ENCODE peak calls at places on chromosomes 12 and 14, in seven cellular contexts. V is fibroblast of pulmonary artery, U is NCI-H748 treated with DMSO at 0.1 percent for 48 hours, Z is SW 1271, J is RPMI7951, B is mesothelial cell of epicardium, G is fibroblast of lung. D is an unnamed sample.

GRCh38 chr14:31992051-31992450 is 85.1 kb upstream of the ARHGAP5 start:
- DNase-seq in V (peak; percentile 89), G (peak; percentile 96), J (peak; percentile 55), U (no peak), B (no peak), Z (no peak), D (no peak)

GRCh38 chr12:104549820-104550480 is 93.2 kb downstream of the CHST11 start:
- DNase-seq in B (no peak), Z (no peak), U (no peak), J (peak; percentile 58), V (peak; percentile 39), G (peak; percentile 69), D (no peak)

GRCh38 chr12:13981296-13981962 is at the start of gene GRIN2B:
- DNase-seq in U (no peak), Z (no peak), V (no peak), G (no peak), J (no peak), B (peak; percentile 43), D (no peak)

GRCh38 chr14:68949236-68949965 is 29.7 kb downstream of the ACTN1 start:
- DNase-seq in U (no peak), Z (no peak), J (no peak), G (peak; percentile 55), B (no peak), V (no peak), D (peak; percentile 66)

GRCh38 chr14:76186318-76187027 is 34.8 kb downstream of the GPATCH2L start:
- DNase-seq in V (no peak), U (no peak), Z (no peak), G (no peak), J (no peak), B (no peak), D (peak; percentile 23)

GRCh38 chr14:104876251-104876699 is 11.2 kb downstream of the CEP170B start:
- DNase-seq in B (no peak), J (no peak), Z (no peak), U (no peak), V (peak; percentile 44), G (no peak), D (no peak)

GRCh38 chr12:2294651-2295475 is 242.1 kb downstream of the CACNA1C start:
- DNase-seq in Z (no peak), V (peak; percentile 44), J (peak; percentile 93), G (peak; percentile 57), B (no peak), U (no peak), D (no peak)

GRCh38 chr12:9751204-9752144 is 9.2 kb downstream of the CD69 start:
- DNase-seq in U (peak; percentile 3), J (peak; percentile 10), V (peak; percentile 35), B (no peak), Z (no peak), G (peak; percentile 15), D (peak; percentile 63)

GRCh38 chr14:39488600-39488999 is 56.4 kb upstream of the FBXO33 start:
- DNase-seq in B (no peak), U (peak; percentile 34), J (no peak), V (peak; percentile 42), Z (no peak), G (peak; percentile 13), D (no peak)

GRCh38 chr12:56644654-56645053 is 1.1 kb downstream of the ATP5F1B start:
- DNase-seq in G (no peak), U (no peak), Z (no peak), J (no peak), B (no peak), V (no peak), D (peak; percentile 24)

GRCh38 chr12:5432011-5432400 is at the start of gene NTF3:
- DNase-seq in U (peak; percentile 27), J (peak; percentile 67), B (peak; percentile 60), G (peak; percentile 43), V (peak; percentile 29), Z (no peak), D (no peak)

GRCh38 chr12:39102474-39103209 is 197.3 kb upstream of the CPNE8 start:
- DNase-seq in V (peak; percentile 58), G (peak; percentile 91), U (no peak), Z (no peak), J (no peak), B (no peak), D (no peak)

GRCh38 chr12:111758120-111758561 is 8.6 kb upstream of the ALDH2 start:
- DNase-seq in U (no peak), B (no peak), V (no peak), Z (no peak), J (peak; percentile 52), G (no peak), D (no peak)

GRCh38 chr14:23364604-23365352 is at the start of gene EFS:
- DNase-seq in V (no peak), B (peak; percentile 61), U (no peak), J (peak; percentile 36), Z (no peak), G (peak; percentile 47), D (no peak)

GRCh38 chr14:90970167-90970600 is 90.3 kb downstream of the RPS6KA5 start:
- DNase-seq in Z (no peak), J (peak; percentile 24), G (peak; percentile 75), B (no peak), U (no peak), V (peak; percentile 38), D (peak; percentile 58)

GRCh38 chr14:24171422-24172260 is at the start of gene REC8:
- DNase-seq in J (no peak), U (peak; percentile 84), Z (no peak), G (peak; percentile 96), V (peak; percentile 72), B (peak; percentile 92), D (peak; percentile 82)

GRCh38 chr12:111826316-111826715 is 15.7 kb upstream of the MAPKAPK5 start:
- DNase-seq in J (no peak), B (no peak), U (no peak), V (no peak), G (no peak), Z (no peak), D (no peak)

GRCh38 chr14:55265197-55265596 is 6.0 kb upstream of the FBXO34 start:
- DNase-seq in G (no peak), U (no peak), V (no peak), J (peak; percentile 9), Z (no peak), B (no peak), D (no peak)

GRCh38 chr14:81450100-81450531 is 50.0 kb upstream of the STON2 start:
- DNase-seq in J (peak; percentile 63), U (no peak), V (no peak), Z (no peak), B (no peak), G (peak; percentile 51), D (no peak)

GRCh38 chr12:119868992-119869391 is 8.1 kb downstream of the CIT start:
- DNase-seq in J (peak; percentile 81), B (no peak), G (peak; percentile 32), Z (no peak), U (no peak), V (peak; percentile 9), D (peak; percentile 12)

GRCh38 chr12:49808686-49809368 is 19.4 kb downstream of the NCKAP5L start:
- DNase-seq in U (no peak), Z (no peak), V (no peak), J (no peak), B (no peak), G (peak; percentile 33), D (no peak)

GRCh38 chr12:53365245-53365904 is 14.6 kb upstream of the SP1 start:
- DNase-seq in B (no peak), J (no peak), Z (no peak), U (no peak), V (peak; percentile 64), G (peak; percentile 25), D (no peak)

GRCh38 chr14:100471451-100472093 is 115.6 kb downstream of the BEGAIN start:
- DNase-seq in U (no peak), Z (no peak), V (no peak), B (no peak), G (peak; percentile 74), J (peak; percentile 43), D (no peak)

D was measured in endothelial cell of umbilical vein.